ENCODE peak calls at places on chromosomes 7 and 10, in five cellular contexts. C is HepG2, G is HCT116, B is GM12878, H is K562. N is an unnamed sample.

GRCh38 chr7:33774762-33775523 is 130.4 kb upstream of the BMPER start:
- DNase-seq in G (no peak), B (no peak), H (no peak), C (no peak), N (no peak)

GRCh38 chr10:104256335-104257080 is 1.8 kb downstream of the GSTO1 start:
- DNase-seq in H (no peak), C (peak), B (no peak), G (no peak), N (peak)

GRCh38 chr10:88946965-88947590 is 5.5 kb downstream of the ACTA2 start:
- DNase-seq in C (no peak), G (no peak), B (no peak), H (no peak), N (no peak)

GRCh38 chr7:23098029-23098428 is 7.6 kb upstream of the KLHL7 start:
- DNase-seq in H (no peak), C (no peak), G (no peak), B (no peak), N (no peak)

GRCh38 chr7:77544523-77544922 is 7.4 kb downstream of the PTPN12 start:
- DNase-seq in H (no peak), G (no peak), B (no peak), C (no peak), N (no peak)

GRCh38 chr10:63384001-63384400 is 81.8 kb downstream of the JMJD1C start:
- DNase-seq in G (no peak), B (no peak), C (no peak), H (no peak), N (no peak)

GRCh38 chr7:51764981-51765380 is 448.4 kb upstream of the COBL start:
- DNase-seq in G (no peak), H (no peak), C (no peak), B (no peak), N (no peak)

GRCh38 chr10:132742167-132742836 is 43.6 kb downstream of the NKX6-2 start:
- DNase-seq in G (no peak), B (no peak), C (no peak), H (no peak), N (no peak)

GRCh38 chr7:133513608-133514007 is 260.7 kb downstream of the EXOC4 start:
- DNase-seq in B (no peak), G (no peak), C (no peak), H (no peak), N (no peak)

GRCh38 chr10:92914478-92915066 is 66.3 kb downstream of the EXOC6 start:
- DNase-seq in B (no peak), G (peak), C (peak), H (peak), N (peak)

GRCh38 chr10:123774075-123774742 is 108.1 kb downstream of the GPR26 start:
- DNase-seq in B (no peak), H (no peak), C (no peak), G (no peak), N (no peak)

GRCh38 chr7:102312317-102312716 is 25.6 kb downstream of the SH2B2 start:
- DNase-seq in B (no peak), H (no peak), C (no peak), G (no peak), N (no peak)

GRCh38 chr10:132227851-132228390 is 41.2 kb downstream of the DPYSL4 start:
- DNase-seq in H (no peak), B (no peak), C (no peak), G (no peak), N (no peak)

GRCh38 chr10:103678104-103678526 is 177.3 kb downstream of the SH3PXD2A start:
- DNase-seq in B (peak), C (no peak), G (no peak), H (no peak), N (peak)

GRCh38 chr7:107044347-107045194 is at the start of gene PRKAR2B:
- DNase-seq in H (peak), C (peak), B (no peak), G (peak), N (peak)

GRCh38 chr7:45663167-45663921 is 89.2 kb downstream of the ADCY1 start:
- DNase-seq in B (no peak), G (peak), C (peak), H (peak), N (no peak)

GRCh38 chr10:58209669-58210068 is 58.0 kb downstream of the IPMK start:
- DNase-seq in B (no peak), G (no peak), H (peak), C (no peak), N (no peak)

GRCh38 chr7:13021566-13021965 is 334.1 kb downstream of the ARL4A start:
- DNase-seq in H (no peak), G (no peak), C (peak), B (no peak), N (no peak)

GRCh38 chr10:79128923-79129305 is 60.1 kb downstream of the ZMIZ1 start:
- DNase-seq in G (no peak), H (no peak), B (no peak), C (no peak), N (peak)

GRCh38 chr7:24143547-24143946 is 140.4 kb upstream of the NPY start:
- DNase-seq in H (no peak), G (no peak), B (no peak), C (no peak), N (no peak)

GRCh38 chr7:143389316-143390097 is 8.4 kb downstream of the ZYX start:
- DNase-seq in B (no peak), H (no peak), G (no peak), C (no peak), N (no peak)

GRCh38 chr7:16985621-16986020 is 103.8 kb upstream of the AGR3 start:
- DNase-seq in G (no peak), C (no peak), B (no peak), H (no peak), N (no peak)

GRCh38 chr10:90417056-90417455 is 440.8 kb downstream of the HTR7 start:
- DNase-seq in H (no peak), B (no peak), G (no peak), C (peak), N (no peak)

GRCh38 chr7:45638916-45639315 is 64.7 kb downstream of the ADCY1 start:
- DNase-seq in C (peak), B (no peak), H (no peak), G (no peak), N (no peak)

GRCh38 chr7:101233907-101234547 is 3.6 kb downstream of the CLDN15 start:
- DNase-seq in B (no peak), C (no peak), G (no peak), H (peak), N (peak)

GRCh38 chr7:56086761-56087160 is 6.0 kb downstream of the PHKG1 start:
- DNase-seq in H (no peak), G (no peak), C (no peak), B (no peak), N (no peak)

GRCh38 chr10:14102056-14102455 is 228.7 kb downstream of the FRMD4A start:
- DNase-seq in G (no peak), B (no peak), H (no peak), C (no peak), N (no peak)

GRCh38 chr10:124524991-124525653 is 63.5 kb downstream of the LHPP start:
- DNase-seq in B (no peak), C (no peak), H (no peak), G (no peak), N (peak)

GRCh38 chr7:144723311-144723710 is 112.5 kb downstream of the TPK1 start:
- DNase-seq in B (no peak), C (no peak), H (no peak), G (no peak), N (no peak)

GRCh38 chr7:103445228-103446020 is 583 bp downstream of the SLC26A5 start:
- DNase-seq in H (peak), B (no peak), C (no peak), G (no peak), N (peak)

GRCh38 chr10:121216721-121217181 is 365.6 kb downstream of the WDR11 start:
- DNase-seq in C (no peak), G (no peak), B (no peak), H (no peak), N (peak)

GRCh38 chr10:99906470-99906869 is 103.3 kb downstream of the DNMBP start:
- DNase-seq in H (peak), B (no peak), G (peak), C (no peak), N (no peak)

DNA sequence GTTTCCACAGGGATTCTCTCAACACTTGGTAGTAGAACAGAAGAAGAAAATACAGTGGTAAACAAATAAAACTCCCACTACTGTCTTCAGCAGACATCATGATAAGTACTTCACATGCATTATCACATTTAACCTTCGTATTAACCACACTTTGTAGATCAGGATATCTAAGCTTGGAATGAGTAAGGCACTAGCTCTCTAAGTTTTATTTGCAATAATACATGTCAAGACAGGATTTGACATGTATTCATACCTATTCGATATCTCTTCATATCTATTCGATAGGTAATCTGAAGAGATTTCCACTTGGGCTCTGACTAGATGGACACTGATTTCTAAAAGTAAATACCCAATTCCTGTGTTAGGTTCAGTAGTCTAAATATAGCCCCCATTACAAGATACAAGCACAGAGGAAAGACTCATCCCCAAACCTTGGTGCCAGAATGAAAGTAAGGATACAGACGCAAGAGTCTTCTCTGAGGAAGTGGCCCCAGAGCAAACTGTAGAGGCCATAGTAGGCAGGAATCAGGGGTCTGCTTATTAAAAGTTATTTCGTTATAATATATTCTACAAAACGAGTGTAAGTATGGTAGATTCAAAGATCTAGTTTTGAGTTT is 58.4 kb downstream of the FOXP2 start:
- DNase-seq in C (no peak), G (no peak), B (no peak), H (no peak), N (no peak)
- TF ChIP-seq ZBTB33 in C (no peak), G (no peak), B (no peak), H (no peak), N (no peak)

GRCh38 chr10:71726673-71727428 is 7.3 kb upstream of the C10orf105 start:
- DNase-seq in G (no peak), B (peak), H (no peak), C (no peak), N (no peak)
- TF ChIP-seq ZBTB33 in G (no peak), B (no peak), H (no peak), C (no peak), N (no peak)

GRCh38 chr7:27171636-27172387 is 2.3 kb downstream of the HOXA10 start:
- DNase-seq in C (no peak), H (no peak), G (no peak), B (no peak), N (no peak)
- TF ChIP-seq ZBTB33 in C (no peak), H (no peak), G (no peak), B (no peak), N (no peak)

GRCh38 chr7:3657201-3657600 is 356.1 kb downstream of the SDK1 start:
- DNase-seq in C (no peak), H (no peak), G (no peak), B (no peak), N (no peak)
- TF ChIP-seq ZBTB33 in C (no peak), H (no peak), G (no peak), B (no peak), N (no peak)

DNA sequence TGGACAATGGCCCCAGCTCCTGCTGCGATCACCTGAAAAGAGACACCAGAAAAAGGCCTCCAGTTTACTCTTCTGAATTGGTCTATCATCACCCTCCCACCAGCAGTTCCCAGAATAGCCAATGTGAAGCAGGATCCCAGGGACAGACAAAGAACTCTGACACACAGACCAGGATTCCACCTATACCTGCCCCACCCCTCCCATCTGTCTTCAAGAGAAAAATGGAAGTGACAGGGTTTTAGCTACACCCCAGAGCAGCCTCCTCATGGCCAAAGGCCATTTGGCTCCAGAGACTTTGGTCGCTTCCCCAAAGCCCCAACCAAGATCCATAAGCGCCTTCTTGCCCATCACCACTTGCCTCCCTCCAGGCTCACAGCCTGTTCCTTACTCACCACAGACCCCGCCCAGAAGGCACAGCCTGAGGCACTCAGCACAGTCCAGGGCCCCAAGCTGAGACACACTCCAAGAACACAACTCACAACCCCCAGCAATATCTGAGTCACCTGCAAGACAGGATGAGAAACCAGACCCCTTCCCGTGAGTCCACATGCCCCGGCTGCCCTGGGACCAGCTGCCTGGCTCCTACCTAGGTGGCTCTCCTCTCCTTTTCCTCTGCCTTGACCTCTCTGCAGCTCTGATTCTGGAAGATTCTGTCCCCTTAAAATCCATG is 6.5 kb downstream of the TMEM176B start:
- DNase-seq in H (no peak), B (no peak), C (no peak), G (no peak), N (peak)
- TF ChIP-seq ZBTB33 in H (no peak), B (no peak), C (no peak), G (no peak), N (no peak)